ENCODE peak calls at places on chromosome 13, in eight cellular contexts. A is KBM-7, I is AG10803, F is fibroblast of the aortic adventitia, V is fibroblast of pulmonary artery, C is pons, H is AG04450, O is BE2C. Q is an unnamed sample.
A peak's percentile ranks its signal among the peaks of the same experiment; 100 is the strongest.

GRCh38 chr13:21147827-21148226 is 28.5 kb downstream of the SKA3 start:
- DNase-seq in A (peak; percentile 6), I (no peak), F (no peak), V (no peak), C (no peak), H (no peak), O (no peak), Q (no peak)

GRCh38 chr13:26280295-26280694 is 26.4 kb downstream of the CDK8 start:
- DNase-seq in A (no peak), I (peak; percentile 63), F (peak; percentile 39), V (peak; percentile 20), C (no peak), H (no peak), O (no peak), Q (no peak)

GRCh38 chr13:100197591-100198365 is 108.9 kb downstream of the PCCA start:
- DNase-seq in A (no peak), I (no peak), F (no peak), V (no peak), C (no peak), H (no peak), O (no peak), Q (no peak)

GRCh38 chr13:70098669-70099068 is 9.0 kb upstream of the ATXN8OS start:
- DNase-seq in A (peak; percentile 4), I (no peak), F (no peak), V (peak; percentile 3), C (no peak), H (no peak), O (no peak), Q (no peak)

GRCh38 chr13:57314897-57315520 is 148.0 kb downstream of the PRR20E start:
- DNase-seq in A (no peak), I (no peak), F (no peak), V (no peak), C (peak; percentile 4), H (no peak), O (no peak), Q (no peak)

GRCh38 chr13:48294670-48295069 is 8.9 kb upstream of the RB1 start:
- DNase-seq in A (no peak), I (no peak), F (no peak), V (no peak), C (no peak), H (no peak), O (no peak), Q (no peak)

GRCh38 chr13:44989941-44990340 is 603 bp downstream of the GPALPP1 start:
- DNase-seq in A (no peak), I (peak; percentile 3), F (no peak), V (no peak), C (no peak), H (no peak), O (no peak), Q (no peak)

GRCh38 chr13:99442273-99442895 is 58.9 kb upstream of the TM9SF2 start:
- DNase-seq in A (peak; percentile 74), I (peak; percentile 46), F (peak; percentile 71), V (peak; percentile 67), C (peak; percentile 37), H (no peak), O (peak; percentile 35), Q (no peak)

GRCh38 chr13:32354040-32354439 is 38.7 kb downstream of the BRCA2 start:
- DNase-seq in A (no peak), I (no peak), F (no peak), V (no peak), C (no peak), H (no peak), O (no peak), Q (no peak)

GRCh38 chr13:113595131-113595530 is 10.6 kb downstream of the TFDP1 start:
- DNase-seq in A (no peak), I (no peak), F (no peak), V (no peak), C (no peak), H (no peak), O (no peak), Q (no peak)

GRCh38 chr13:59721889-59722579 is 441.7 kb downstream of the DIAPH3 start:
- DNase-seq in A (no peak), I (no peak), F (no peak), V (no peak), C (no peak), H (no peak), O (no peak), Q (no peak)

GRCh38 chr13:44191504-44192171 is 182.0 kb upstream of the SERP2 start:
- DNase-seq in A (peak; percentile 72), I (peak; percentile 89), F (peak; percentile 90), V (peak; percentile 86), C (peak; percentile 76), H (no peak), O (peak; percentile 71), Q (no peak)

GRCh38 chr13:104315606-104316005 is 1249.4 kb upstream of the SLC10A2 start:
- DNase-seq in A (no peak), I (peak; percentile 19), F (peak; percentile 73), V (peak; percentile 95), C (no peak), H (peak; percentile 85), O (no peak), Q (peak; percentile 96)